ENCODE peak calls at places on chromosomes 5 and 9, in ten cellular contexts. B, Z, R, V, N, C, H, W, J and X are unnamed samples.

GRCh38 chr9:92077868-92078267 is 37.3 kb downstream of the SPTLC1 start:
- DNase-seq in B (no peak), Z (no peak), R (no peak), V (no peak), N (no peak), C (no peak), H (no peak), W (no peak), J (no peak), X (no peak)

GRCh38 chr9:95721132-95721531 is 154.4 kb upstream of the ERCC6L2 start:
- DNase-seq in B (no peak), Z (no peak), R (no peak), V (no peak), N (no peak), C (no peak), H (no peak), W (no peak), J (no peak), X (no peak)

GRCh38 chr9:94869415-94869838 is 142.9 kb downstream of the AOPEP start:
- DNase-seq in B (no peak), Z (peak), R (no peak), V (no peak), N (peak), C (no peak), H (peak), W (no peak), J (no peak), X (no peak)

GRCh38 chr9:99127372-99128132 is 22.6 kb downstream of the TGFBR1 start:
- DNase-seq in B (no peak), Z (peak), R (no peak), V (no peak), N (peak), C (no peak), H (no peak), W (no peak), J (no peak), X (peak)

GRCh38 chr9:22244141-22245011 is 202.2 kb upstream of the DMRTA1 start:
- DNase-seq in B (peak), Z (peak), R (peak), V (no peak), N (peak), C (no peak), H (peak), W (no peak), J (no peak), X (no peak)

GRCh38 chr5:120901199-120901598 is 437.1 kb downstream of the PRR16 start:
- DNase-seq in B (no peak), Z (no peak), R (no peak), V (no peak), N (peak), C (no peak), H (peak), W (no peak), J (no peak), X (no peak)

GRCh38 chr9:18075253-18075977 is 398.5 kb upstream of the ADAMTSL1 start:
- DNase-seq in B (no peak), Z (no peak), R (no peak), V (peak), N (no peak), C (peak), H (no peak), W (no peak), J (no peak), X (no peak)

GRCh38 chr5:110840347-110840960 is 101.6 kb downstream of the SLC25A46 start:
- DNase-seq in B (no peak), Z (no peak), R (no peak), V (no peak), N (no peak), C (no peak), H (no peak), W (no peak), J (no peak), X (no peak)

GRCh38 chr5:56827043-56827442 is 11.7 kb downstream of the MAP3K1 start:
- DNase-seq in B (peak), Z (no peak), R (no peak), V (no peak), N (peak), C (no peak), H (no peak), W (no peak), J (no peak), X (no peak)

GRCh38 chr9:76733096-76733495 is 31.1 kb upstream of the PCA3 start:
- DNase-seq in B (no peak), Z (peak), R (no peak), V (no peak), N (peak), C (no peak), H (no peak), W (no peak), J (no peak), X (no peak)

GRCh38 chr5:87120518-87121314 is 147.0 kb upstream of the RASA1 start:
- DNase-seq in B (no peak), Z (peak), R (peak), V (no peak), N (peak), C (no peak), H (peak), W (no peak), J (no peak), X (peak)

GRCh38 chr9:125409217-125409636 is 147.6 kb downstream of the GAPVD1 start:
- DNase-seq in B (no peak), Z (no peak), R (no peak), V (no peak), N (peak), C (no peak), H (peak), W (no peak), J (no peak), X (no peak)

GRCh38 chr9:19342927-19343326 is 37.1 kb downstream of the RPS6 start:
- DNase-seq in B (no peak), Z (no peak), R (no peak), V (no peak), N (no peak), C (no peak), H (no peak), W (no peak), J (no peak), X (no peak)

GRCh38 chr5:26847041-26847736 is 191.2 kb downstream of the CDH9 start:
- DNase-seq in B (peak), Z (no peak), R (no peak), V (no peak), N (no peak), C (no peak), H (peak), W (no peak), J (no peak), X (no peak)

GRCh38 chr9:4097490-4097889 is 202.4 kb downstream of the GLIS3 start:
- DNase-seq in B (no peak), Z (peak), R (no peak), V (no peak), N (peak), C (no peak), H (no peak), W (no peak), J (no peak), X (no peak)

GRCh38 chr9:101380295-101380694 is 4.5 kb downstream of the BAAT start:
- DNase-seq in B (no peak), Z (no peak), R (no peak), V (no peak), N (no peak), C (no peak), H (no peak), W (no peak), J (no peak), X (peak)

GRCh38 chr9:113511856-113512761 is 48.6 kb downstream of the RGS3 start:
- DNase-seq in B (no peak), Z (peak), R (peak), V (no peak), N (peak), C (no peak), H (no peak), W (no peak), J (peak), X (no peak)
- H3K27ac ChIP-seq in B (no peak), Z (no peak), R (peak), V (no peak), N (no peak), C (no peak), H (no peak), W (no peak), J (peak), X (no peak)

DNA sequence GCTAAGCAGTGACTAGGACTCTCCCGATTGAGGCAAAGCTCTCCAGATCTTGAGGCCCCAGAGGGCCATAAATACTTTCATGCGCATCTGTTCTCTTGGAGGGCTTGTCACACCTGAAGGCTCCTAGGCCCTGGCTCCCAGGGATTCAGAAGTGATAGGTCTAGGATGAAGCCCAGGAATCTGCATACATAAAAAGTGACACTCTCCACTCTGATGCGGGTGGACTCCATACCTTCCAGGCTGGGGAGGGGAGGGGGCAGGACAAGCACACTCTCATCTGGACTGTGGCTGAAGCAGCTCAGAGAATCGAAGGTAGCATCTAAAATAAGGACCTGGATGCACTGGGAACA is 9.1 kb upstream of the CYSTM1 start:
- DNase-seq in B (no peak), Z (no peak), R (no peak), V (no peak), N (no peak), C (no peak), H (no peak), W (no peak), J (no peak), X (no peak)
- H3K27ac ChIP-seq in B (no peak), Z (no peak), R (no peak), V (no peak), N (no peak), C (no peak), H (no peak), W (no peak), J (no peak), X (no peak)

GRCh38 chr5:132826424-132827082 is 3.9 kb downstream of the SHROOM1 start:
- DNase-seq in B (no peak), Z (no peak), R (no peak), V (no peak), N (no peak), C (peak), H (no peak), W (no peak), J (no peak), X (no peak)

GRCh38 chr5:132825165-132825823 is 5.2 kb downstream of the SHROOM1 start:
- DNase-seq in B (no peak), Z (no peak), R (no peak), V (no peak), N (no peak), C (peak), H (no peak), W (no peak), J (no peak), X (no peak)

GRCh38 chr5:132827943-132828673 is 2.3 kb downstream of the SHROOM1 start:
- DNase-seq in B (no peak), Z (no peak), R (no peak), V (no peak), N (no peak), C (no peak), H (no peak), W (no peak), J (no peak), X (no peak)

GRCh38 chr5:132824426-132824825 is 6.0 kb downstream of the SHROOM1 start:
- DNase-seq in B (no peak), Z (no peak), R (no peak), V (no peak), N (no peak), C (no peak), H (no peak), W (no peak), J (no peak), X (no peak)

GRCh38 chr5:132825824-132826391 is 4.5 kb downstream of the SHROOM1 start:
- DNase-seq in B (no peak), Z (no peak), R (peak), V (no peak), N (no peak), C (peak), H (no peak), W (no peak), J (no peak), X (no peak)
- H3K27ac ChIP-seq in B (no peak), Z (no peak), R (no peak), V (no peak), N (no peak), C (peak), H (no peak), W (no peak), J (no peak), X (no peak)

DNA sequence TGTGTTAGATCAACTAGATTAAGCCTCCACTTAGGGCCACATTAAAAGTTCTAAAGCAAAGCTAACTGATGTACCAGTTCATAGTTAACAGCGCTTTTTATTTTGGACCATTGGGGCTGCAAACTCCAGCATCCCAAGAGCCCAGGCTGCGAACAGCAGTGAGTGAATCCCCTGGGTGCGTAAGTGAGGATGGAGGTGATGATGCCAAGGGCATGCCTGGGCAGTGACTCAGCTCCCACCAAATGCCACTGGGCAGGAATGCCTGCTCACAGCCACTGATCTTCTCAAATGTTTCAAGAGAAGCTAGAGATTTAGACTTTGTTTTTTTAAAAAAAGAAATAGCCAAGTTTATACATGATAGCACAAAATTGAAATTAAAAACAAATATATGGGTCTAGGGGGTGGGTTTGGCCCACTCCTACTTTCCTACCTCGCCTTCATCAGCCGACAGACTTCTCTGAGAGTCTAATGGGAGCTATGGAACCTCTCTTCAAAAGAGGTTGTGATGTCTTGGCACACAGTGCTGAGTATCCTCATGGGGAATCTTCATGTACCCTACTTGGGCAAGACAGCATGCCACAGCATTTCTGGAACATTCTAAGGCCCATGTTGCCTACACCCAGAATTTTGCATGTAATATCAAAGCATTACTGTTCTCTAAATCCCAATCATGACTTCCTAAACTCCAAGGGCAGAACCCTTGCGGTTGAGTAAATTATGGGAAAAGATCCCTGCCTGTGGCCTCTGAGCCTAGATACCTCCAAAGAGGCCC is 398.1 kb downstream of the EBF1 start:
- DNase-seq in B (peak), Z (peak), R (no peak), V (no peak), N (peak), C (no peak), H (no peak), W (no peak), J (no peak), X (peak)
- H3K27ac ChIP-seq in B (peak), Z (peak), R (no peak), V (no peak), N (peak), C (no peak), H (no peak), W (no peak), J (no peak), X (no peak)

GRCh38 chr9:123327697-123328100 is 28.3 kb upstream of the CRB2 start:
- DNase-seq in B (no peak), Z (no peak), R (no peak), V (no peak), N (no peak), C (no peak), H (peak), W (no peak), J (no peak), X (peak)
- H3K27ac ChIP-seq in B (no peak), Z (no peak), R (no peak), V (no peak), N (no peak), C (no peak), H (peak), W (peak), J (no peak), X (no peak)

GRCh38 chr5:140690941-140691924 is at the start of the genes HARS1 and HARS2:
- DNase-seq in B (peak), Z (peak), R (peak), V (peak), N (peak), C (peak), H (peak), W (peak), J (peak), X (peak)

GRCh38 chr5:140696891-140697492 is 3.3 kb upstream of the ZMAT2 start:
- DNase-seq in B (no peak), Z (no peak), R (no peak), V (no peak), N (no peak), C (no peak), H (no peak), W (no peak), J (no peak), X (no peak)

GRCh38 chr5:140690376-140690932 is 716 bp downstream of the HARS1 start:
- DNase-seq in B (no peak), Z (no peak), R (no peak), V (no peak), N (peak), C (no peak), H (no peak), W (no peak), J (no peak), X (no peak)

GRCh38 chr5:140694276-140694675 is 3.0 kb downstream of the HARS2 start:
- DNase-seq in B (no peak), Z (no peak), R (no peak), V (no peak), N (peak), C (no peak), H (no peak), W (no peak), J (no peak), X (no peak)
- H3K27ac ChIP-seq in B (no peak), Z (no peak), R (no peak), V (no peak), N (no peak), C (no peak), H (no peak), W (no peak), J (no peak), X (no peak)

DNA sequence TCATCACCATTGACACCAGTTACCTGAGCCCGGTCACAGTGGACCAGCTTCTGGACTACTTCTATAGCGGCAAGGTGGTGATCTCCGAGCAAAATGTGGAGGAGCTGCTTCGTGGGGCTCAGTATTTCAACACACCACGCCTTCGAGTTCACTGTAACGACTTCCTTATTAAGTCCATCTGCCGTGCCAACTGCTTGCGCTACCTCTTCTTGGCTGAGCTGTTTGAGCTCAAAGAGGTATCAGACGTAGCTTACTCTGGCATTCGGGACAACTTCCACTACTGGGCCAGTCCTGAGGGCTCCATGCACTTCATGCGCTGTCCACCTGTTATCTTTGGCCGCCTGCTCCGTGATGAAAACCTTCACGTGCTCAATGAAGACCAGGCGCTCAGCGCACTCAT is 520 bp downstream of the CCIN start:
- DNase-seq in B (no peak), Z (no peak), R (no peak), V (no peak), N (no peak), C (no peak), H (no peak), W (no peak), J (no peak), X (no peak)
- H3K27ac ChIP-seq in B (no peak), Z (no peak), R (no peak), V (no peak), N (no peak), C (no peak), H (no peak), W (no peak), J (no peak), X (no peak)